ENCODE peak calls at places on chromosomes 16 and 17, in nine cellular contexts. T, Y, X, M, N, Q, B, J and D are unnamed samples.
A peak's percentile ranks its signal among the peaks of the same experiment; 100 is the strongest.

GRCh38 chr16:49015189-49015540 is 266.5 kb downstream of the CBLN1 start:
- DNase-seq in Y (no peak), J (no peak), X (no peak), M (no peak), T (no peak), N (no peak), Q (no peak), B (no peak), D (no peak)

GRCh38 chr16:29974291-29975133 is 844 bp downstream of the TAOK2 start:
- DNase-seq in T (peak; percentile 42), M (peak; percentile 12), Y (no peak), X (peak; percentile 22), N (no peak), J (no peak), B (peak; percentile 30), Q (no peak), D (peak; percentile 32)

GRCh38 chr16:67647681-67648080 is 2.7 kb downstream of the CARMIL2 start:
- DNase-seq in N (no peak), Q (no peak), T (no peak), J (no peak), M (no peak), B (no peak), Y (no peak), X (no peak), D (no peak)

GRCh38 chr17:62444063-62444462 is 20.4 kb downstream of the METTL2A start:
- DNase-seq in N (no peak), T (no peak), M (no peak), J (no peak), B (no peak), Y (no peak), X (no peak), Q (no peak), D (no peak)

GRCh38 chr16:9909072-9909471 is 273.2 kb downstream of the GRIN2A start:
- DNase-seq in N (no peak), T (no peak), J (no peak), B (no peak), Y (no peak), Q (no peak), X (no peak), M (no peak), D (no peak)

GRCh38 chr17:80789356-80789902 is 202.2 kb upstream of the CHMP6 start:
- DNase-seq in M (peak; percentile 97), Q (no peak), J (peak; percentile 85), N (no peak), T (no peak), X (no peak), Y (no peak), B (peak; percentile 94), D (peak; percentile 89)

GRCh38 chr17:79811036-79811887 is 14.4 kb upstream of the CBX8 start:
- DNase-seq in N (no peak), J (no peak), X (peak; percentile 38), B (no peak), M (no peak), Q (no peak), T (peak; percentile 46), Y (no peak), D (no peak)

GRCh38 chr16:2904922-2905240 is 6.8 kb upstream of the FLYWCH1 start:
- DNase-seq in Y (peak; percentile 15), B (no peak), Q (no peak), M (no peak), T (no peak), J (no peak), X (no peak), N (no peak), D (no peak)

GRCh38 chr16:65122974-65123845 is 1.3 kb upstream of the CDH11 start:
- DNase-seq in B (peak; percentile 65), M (peak; percentile 63), T (no peak), X (no peak), N (peak; percentile 64), J (peak; percentile 50), Q (no peak), Y (no peak), D (peak; percentile 64)

GRCh38 chr16:53944026-53944425 is 240.1 kb downstream of the FTO start:
- DNase-seq in Y (no peak), N (no peak), T (no peak), J (no peak), M (peak; percentile 7), Q (no peak), B (no peak), X (no peak), D (no peak)

GRCh38 chr17:59001158-59001814 is 105.4 kb downstream of the TRIM37 start:
- DNase-seq in Q (peak; percentile 4), Y (peak; percentile 39), B (peak; percentile 78), X (peak; percentile 34), T (peak; percentile 84), N (no peak), M (peak; percentile 67), J (no peak), D (peak; percentile 64)

GRCh38 chr16:57150682-57151330 is 35.0 kb downstream of the PSME3IP1 start:
- DNase-seq in X (no peak), Q (no peak), M (peak; percentile 23), T (no peak), B (no peak), Y (no peak), J (no peak), N (no peak), D (no peak)

GRCh38 chr17:15463363-15463762 is 4.1 kb downstream of the CDRT4 start:
- DNase-seq in J (peak; percentile 72), Q (no peak), Y (no peak), B (peak; percentile 40), N (peak; percentile 33), M (peak; percentile 92), T (no peak), X (peak; percentile 37), D (peak; percentile 68)

GRCh38 chr17:79045830-79046500 is 22.0 kb downstream of the C1QTNF1 start:
- DNase-seq in M (peak; percentile 57), N (peak; percentile 76), B (peak; percentile 84), T (peak; percentile 70), X (peak; percentile 48), Q (peak; percentile 37), Y (peak; percentile 43), J (peak; percentile 34), D (peak; percentile 77)